ENCODE peak calls at places on chromosomes 4 and X, in ten cellular contexts. X is upper lobe of right lung, J is pancreas, K is uterus, H is cardiac muscle cell, G is MM.1S, A is fibroblast of pulmonary artery, W is HFF-Myc, I is tibial nerve, P is adrenal gland. O is an unnamed sample.

GRCh38 chrX:152897216-152898144 is at the start of gene ZNF185:
- DNase-seq in A (peak), I (no peak), J (peak), P (no peak), W (no peak), H (peak), K (no peak), X (peak), G (no peak), O (no peak)

GRCh38 chr4:43547560-43547959 is 655.0 kb downstream of the GRXCR1 start:
- DNase-seq in J (no peak), K (no peak), W (no peak), G (no peak), P (no peak), X (no peak), A (no peak), I (no peak), H (peak), O (no peak)

GRCh38 chr4:169668069-169668721 is 47.8 kb downstream of the CLCN3 start:
- DNase-seq in I (no peak), G (no peak), W (no peak), H (no peak), P (no peak), X (no peak), K (no peak), A (no peak), J (no peak), O (no peak)

GRCh38 chr4:132646186-132646585 is 502.9 kb upstream of the PCDH10 start:
- DNase-seq in H (no peak), W (no peak), I (no peak), G (peak), X (no peak), A (no peak), P (no peak), K (no peak), J (no peak), O (no peak)

GRCh38 chr4:41323186-41323585 is 66.5 kb downstream of the UCHL1 start:
- DNase-seq in J (no peak), H (peak), I (no peak), G (no peak), A (peak), X (no peak), P (no peak), K (no peak), W (no peak), O (no peak)

GRCh38 chrX:45621356-45622041 is 420.8 kb upstream of the DIPK2B start:
- DNase-seq in P (no peak), W (peak), H (peak), K (no peak), I (no peak), A (peak), J (no peak), X (no peak), G (no peak), O (peak)

GRCh38 chr4:170675568-170676262 is 586.0 kb upstream of the AADAT start:
- DNase-seq in P (no peak), A (peak), X (no peak), J (no peak), K (no peak), W (no peak), I (no peak), H (no peak), G (peak), O (no peak)

GRCh38 chrX:7647826-7648225 is 195.1 kb upstream of the VCX start:
- DNase-seq in I (no peak), G (no peak), K (no peak), H (no peak), A (no peak), W (no peak), P (no peak), J (no peak), X (no peak), O (no peak)

GRCh38 chrX:15160558-15160957 is 109.3 kb downstream of the ASB9 start:
- DNase-seq in I (no peak), W (no peak), H (no peak), A (no peak), J (no peak), K (no peak), P (no peak), X (no peak), G (no peak), O (no peak)

GRCh38 chrX:103806862-103807474 is 25.1 kb downstream of the RAB9B start:
- DNase-seq in G (no peak), K (no peak), P (no peak), W (no peak), X (no peak), H (no peak), A (no peak), J (no peak), I (no peak), O (no peak)

GRCh38 chr4:189124791-189125190 is 815.9 kb upstream of the FRG1 start:
- DNase-seq in H (no peak), W (no peak), I (no peak), J (no peak), X (no peak), P (no peak), G (no peak), K (no peak), A (no peak), O (no peak)

GRCh38 chr4:189128341-189128740 is 812.3 kb upstream of the FRG1 start:
- DNase-seq in W (no peak), K (no peak), I (no peak), H (no peak), G (no peak), J (no peak), A (no peak), P (no peak), X (no peak), O (no peak)

GRCh38 chr4:189121336-189121735 is 819.3 kb upstream of the FRG1 start:
- DNase-seq in G (no peak), K (no peak), A (no peak), X (no peak), P (no peak), W (no peak), H (no peak), J (no peak), I (no peak), O (no peak)

GRCh38 chr4:189126040-189126439 is 814.6 kb upstream of the FRG1 start:
- DNase-seq in J (no peak), X (no peak), G (no peak), K (no peak), W (no peak), P (no peak), H (no peak), I (no peak), A (no peak), O (no peak)

GRCh38 chr4:189124149-189124758 is 816.4 kb upstream of the FRG1 start:
- DNase-seq in W (peak), P (no peak), I (peak), H (peak), J (no peak), G (peak), X (no peak), A (peak), K (no peak), O (peak)
- TF ChIP-seq CTCF in W (peak), P (peak), I (peak), H (peak), J (peak), G (peak), X (peak), A (peak), K (peak), O (peak)

GRCh38 chrX:138711399-138712347 is at the start of gene FGF13:
- DNase-seq in H (no peak), J (peak), W (no peak), G (peak), P (no peak), X (peak), K (peak), I (no peak), A (no peak), O (no peak)

GRCh38 chrX:138708268-138708667 is 3.2 kb downstream of the FGF13 start:
- DNase-seq in I (no peak), J (no peak), X (no peak), P (no peak), A (no peak), H (no peak), G (no peak), W (no peak), K (no peak), O (no peak)

GRCh38 chrX:138710311-138710791 is 1.2 kb downstream of the FGF13 start:
- DNase-seq in H (no peak), K (no peak), J (peak), A (no peak), P (no peak), G (no peak), X (no peak), W (no peak), I (no peak), O (no peak)

GRCh38 chrX:138710866-138711331 is 618 bp downstream of the FGF13 start:
- DNase-seq in H (no peak), W (no peak), I (no peak), X (peak), P (no peak), G (no peak), A (no peak), J (peak), K (peak), O (no peak)

DNA sequence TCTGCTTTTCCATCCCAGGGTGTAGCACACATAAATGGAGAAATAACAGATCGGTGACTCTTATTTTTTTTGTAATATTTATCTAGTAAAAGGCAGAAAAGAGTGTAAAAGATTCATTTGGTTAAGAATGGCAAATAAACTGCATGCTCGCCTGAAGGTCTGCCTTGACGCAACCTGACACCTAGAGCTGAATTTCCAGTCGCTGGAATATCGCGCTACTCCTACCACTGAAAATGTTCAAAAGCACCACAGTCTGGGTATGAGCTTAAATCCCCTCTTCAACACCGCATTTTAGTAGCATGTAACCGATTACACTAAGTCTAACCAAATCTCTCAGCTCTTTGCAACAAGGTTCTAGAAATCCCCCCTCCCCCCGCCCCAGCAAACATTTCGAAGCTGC is 1.6 kb downstream of the FGF13 start:
- DNase-seq in I (no peak), P (no peak), W (no peak), J (no peak), G (no peak), K (no peak), H (no peak), X (no peak), A (no peak), O (no peak)
- H3K4me3 ChIP-seq in I (no peak), P (no peak), W (no peak), J (no peak), G (no peak), K (peak), H (peak), X (peak), A (no peak), O (no peak)

GRCh38 chrX:32673193-32673592 is 538.2 kb downstream of the DMD start:
- DNase-seq in K (no peak), X (no peak), A (peak), P (no peak), W (no peak), I (no peak), H (peak), J (no peak), G (no peak), O (no peak)
- TF ChIP-seq CTCF in K (no peak), X (no peak), A (no peak), P (peak), W (no peak), I (no peak), H (peak), J (no peak), G (peak), O (no peak)

DNA sequence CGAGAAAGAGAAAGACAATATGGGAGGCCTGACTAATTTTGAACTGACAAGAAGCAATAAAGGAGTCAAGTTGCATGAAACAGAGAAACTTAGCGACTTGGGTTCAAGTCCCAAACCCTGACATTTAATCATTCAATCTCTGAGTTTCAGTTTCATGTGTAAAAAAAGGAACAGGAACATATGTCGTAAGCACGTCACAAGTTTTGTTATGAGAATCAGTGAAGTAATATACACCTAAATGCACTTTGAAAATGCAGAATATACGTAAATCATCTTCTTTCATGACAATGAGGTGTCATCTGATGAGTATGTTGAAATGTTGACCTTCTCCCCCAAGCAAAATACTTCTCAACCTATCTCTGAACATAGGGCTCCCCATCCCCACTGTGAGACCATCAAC is 10.4 kb downstream of the ACOT9 start:
- DNase-seq in H (no peak), J (no peak), A (no peak), P (no peak), G (peak), K (no peak), W (no peak), X (no peak), I (no peak), O (no peak)
- H3K4me3 ChIP-seq in H (no peak), J (no peak), A (no peak), P (no peak), G (no peak), K (no peak), W (no peak), X (no peak), I (no peak), O (no peak)

DNA sequence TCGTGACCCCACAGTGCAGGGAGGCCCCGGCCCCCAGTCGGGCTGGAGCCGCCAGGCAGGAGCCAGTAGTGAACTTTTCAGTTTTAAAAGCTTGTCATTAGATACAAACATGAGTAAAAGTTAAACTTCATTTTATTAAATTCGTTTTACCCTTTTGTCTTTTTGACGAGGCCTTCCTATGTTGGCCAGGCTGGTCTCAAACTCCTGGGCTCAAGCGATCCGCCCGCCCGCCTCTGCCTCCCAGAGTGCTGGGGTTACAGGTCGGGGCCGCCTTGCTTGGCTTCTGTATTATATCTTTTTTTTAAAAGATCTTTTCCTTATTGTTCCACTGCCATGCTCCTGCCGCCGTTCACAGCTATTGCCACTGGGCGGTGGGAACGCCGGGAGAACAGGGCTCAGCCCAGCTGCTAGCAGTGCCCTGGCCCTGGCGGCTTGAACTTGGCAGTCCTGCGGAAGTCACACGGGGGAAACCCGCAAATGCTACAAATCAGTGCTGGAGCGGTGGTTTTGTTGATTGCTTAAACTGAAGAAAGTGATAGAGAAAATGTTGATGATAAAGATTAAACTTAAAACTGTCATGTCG is 968 bp upstream of the NELFA start:
- DNase-seq in X (peak), W (peak), A (peak), I (peak), P (peak), J (peak), G (peak), H (peak), K (no peak), O (no peak)
- TF ChIP-seq CTCF in X (peak), W (peak), A (peak), I (no peak), P (peak), J (peak), G (no peak), H (peak), K (peak), O (no peak)

GRCh38 chr4:128709268-128709667 is 100.2 kb upstream of the JADE1 start:
- DNase-seq in J (no peak), W (no peak), A (no peak), P (no peak), X (no peak), H (no peak), I (no peak), G (no peak), K (no peak), O (no peak)

GRCh38 chr4:128703948-128704347 is 105.6 kb upstream of the JADE1 start:
- DNase-seq in X (no peak), P (no peak), A (no peak), J (no peak), H (no peak), I (no peak), W (no peak), G (no peak), K (no peak), O (no peak)

GRCh38 chr4:128711361-128711760 is 98.1 kb upstream of the JADE1 start:
- DNase-seq in K (no peak), A (no peak), I (no peak), H (peak), W (no peak), P (no peak), X (no peak), J (no peak), G (no peak), O (no peak)

DNA sequence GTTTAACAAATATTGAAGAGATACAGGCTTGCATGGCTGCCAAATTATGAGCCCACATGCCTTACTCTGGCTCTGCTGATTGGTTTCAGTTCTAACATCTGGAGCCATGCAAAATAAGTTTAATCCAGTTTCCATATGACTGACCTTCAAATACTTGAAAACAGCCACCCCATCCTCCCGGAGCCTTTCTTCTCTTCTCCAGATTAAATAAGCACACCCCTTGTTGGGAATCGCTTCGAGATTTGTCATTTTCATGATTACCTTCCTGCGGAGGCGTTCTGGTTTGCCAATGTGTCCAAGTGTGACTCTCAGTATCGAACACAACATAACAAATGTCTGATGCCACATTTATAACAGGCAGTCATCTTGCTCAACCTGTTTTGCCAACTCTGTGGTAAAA is 101.6 kb upstream of the JADE1 start:
- DNase-seq in G (no peak), J (no peak), W (peak), A (peak), H (peak), I (no peak), X (no peak), K (no peak), P (no peak), O (peak)
- H3K4me3 ChIP-seq in G (no peak), J (peak), W (no peak), A (no peak), H (no peak), I (no peak), X (no peak), K (no peak), P (no peak), O (peak)

O was measured in AG09309.